ENCODE peak calls at places on chromosomes 2 and 18, in four cellular contexts. I is A549, H is K562, R is MM.1S. M is an unnamed sample.

GRCh38 chr2:37080231-37080630 is 3.9 kb downstream of the HEATR5B start:
- DNase-seq in I (no peak), H (no peak), R (no peak), M (no peak)

GRCh38 chr2:120539421-120539936 is 193.5 kb downstream of the INHBB start:
- DNase-seq in I (no peak), H (no peak), R (no peak), M (no peak)

GRCh38 chr2:235132641-235133040 is 180.8 kb downstream of the SH3BP4 start:
- DNase-seq in I (no peak), H (no peak), R (no peak), M (no peak)

GRCh38 chr2:3672861-3673670 is 15.1 kb downstream of the ALLC start:
- DNase-seq in I (no peak), H (no peak), R (no peak), M (no peak)

GRCh38 chr2:239717319-239717675 is 307.8 kb downstream of the NDUFA10 start:
- DNase-seq in I (no peak), H (no peak), R (no peak), M (no peak)

GRCh38 chr2:108485253-108485652 is 36.2 kb downstream of the GCC2 start:
- DNase-seq in I (no peak), H (no peak), R (no peak), M (no peak)

GRCh38 chr2:164840930-164841718 is 499 bp downstream of the COBLL1 start:
- DNase-seq in I (peak; percentile 60), H (peak; percentile 47), R (peak; percentile 88), M (peak; percentile 44)

GRCh38 chr2:85796549-85797262 is 42.9 kb downstream of the ATOH8 start:
- DNase-seq in I (no peak), H (no peak), R (no peak), M (no peak)

GRCh38 chr18:8427339-8427738 is 181.9 kb upstream of the RAB12 start:
- DNase-seq in I (no peak), H (no peak), R (no peak), M (no peak)

GRCh38 chr2:160790738-160791137 is 297.1 kb upstream of the RBMS1 start:
- DNase-seq in I (no peak), H (no peak), R (no peak), M (no peak)

GRCh38 chr2:121903037-121903689 is 147.7 kb downstream of the TSN start:
- DNase-seq in I (no peak), H (no peak), R (no peak), M (no peak)

GRCh38 chr2:217325810-217326209 is 465.9 kb upstream of the TNP1 start:
- DNase-seq in I (no peak), H (no peak), R (no peak), M (no peak)

GRCh38 chr2:203718087-203718486 is 11.6 kb downstream of the CD28 start:
- DNase-seq in I (no peak), H (peak; percentile 36), R (peak; percentile 94), M (no peak)

GRCh38 chr2:191020742-191021381 is 6.9 kb upstream of the STAT1 start:
- DNase-seq in I (peak; percentile 17), H (peak; percentile 37), R (peak; percentile 27), M (peak; percentile 53)

GRCh38 chr2:120761911-120762310 is 26.2 kb downstream of the GLI2 start:
- DNase-seq in I (no peak), H (no peak), R (no peak), M (no peak)

GRCh38 chr2:102147935-102148334 is 5.4 kb downstream of the IL1R1 start:
- DNase-seq in I (no peak), H (no peak), R (no peak), M (no peak)

GRCh38 chr18:66993492-66993891 is 389.6 kb upstream of the CDH19 start:
- DNase-seq in I (no peak), H (no peak), R (no peak), M (no peak)

GRCh38 chr18:63763831-63764600 is 11.2 kb upstream of the SERPINB7 start:
- DNase-seq in I (no peak), H (no peak), R (no peak), M (no peak)

GRCh38 chr2:144509001-144509545 is 10.8 kb downstream of the ZEB2 start:
- DNase-seq in I (no peak), H (no peak), R (no peak), M (no peak)

GRCh38 chr2:144508162-144508765 is 11.7 kb downstream of the ZEB2 start:
- DNase-seq in I (no peak), H (peak; percentile 76), R (no peak), M (no peak)

GRCh38 chr2:144505245-144505801 is 14.6 kb downstream of the ZEB2 start:
- DNase-seq in I (no peak), H (peak; percentile 84), R (no peak), M (no peak)

GRCh38 chr2:144509548-144510205 is 10.2 kb downstream of the ZEB2 start:
- DNase-seq in I (no peak), H (peak; percentile 41), R (no peak), M (no peak)

GRCh38 chr2:144507441-144508161 is 12.3 kb downstream of the ZEB2 start:
- DNase-seq in I (no peak), H (no peak), R (no peak), M (no peak)
- H3K4me2 ChIP-seq in I (no peak overlapping the region), H (peak overlapping the region; percentile 65), R (no peak overlapping the region), M (no peak overlapping the region)

DNA sequence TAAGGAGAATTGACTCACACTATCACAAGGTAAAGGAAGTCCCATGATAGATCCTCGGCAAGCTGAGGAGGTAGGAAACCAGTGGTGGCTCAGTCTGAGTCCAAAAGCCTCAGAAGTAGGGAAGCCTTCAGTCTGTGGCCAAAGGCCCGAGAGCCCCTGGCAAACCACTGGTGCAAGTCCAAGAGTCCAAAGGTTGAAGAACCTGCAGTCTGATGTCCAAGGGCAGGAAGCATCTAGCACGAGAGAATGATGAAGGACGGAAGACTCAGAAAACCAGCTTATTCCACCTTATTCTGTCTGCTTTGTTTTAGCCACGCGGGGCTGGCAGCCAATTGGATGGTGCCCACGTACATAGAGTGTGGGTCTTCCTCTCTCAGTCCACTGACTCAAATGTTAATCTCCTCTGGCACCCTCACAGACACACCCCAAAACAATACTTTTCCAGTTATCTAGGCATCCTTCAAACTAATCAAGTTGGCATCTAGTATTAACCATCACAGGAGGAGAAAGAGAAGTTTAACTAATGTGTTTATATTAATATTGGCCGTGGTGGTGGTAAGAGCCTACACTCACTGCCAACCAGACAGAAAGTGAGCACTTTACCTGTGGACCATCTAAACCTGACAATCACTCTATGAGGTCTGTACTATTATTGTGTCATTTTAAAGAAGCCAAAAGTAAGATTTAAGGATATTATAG is 8.1 kb upstream of the TRIB2 start:
- DNase-seq in I (no peak), H (no peak), R (no peak), M (no peak)
- H3K4me3 ChIP-seq in I (no peak overlapping the region), H (no peak overlapping the region), R (no peak overlapping the region), M (no peak overlapping the region)

GRCh38 chr2:182068811-182069210 is 83.2 kb downstream of the PPP1R1C start:
- DNase-seq in I (no peak), H (no peak), R (no peak), M (no peak)

GRCh38 chr2:182067393-182067792 is 81.7 kb downstream of the PPP1R1C start:
- DNase-seq in I (no peak), H (no peak), R (no peak), M (no peak)

GRCh38 chr2:182066439-182067061 is 80.9 kb downstream of the PPP1R1C start:
- DNase-seq in I (no peak), H (no peak), R (no peak), M (no peak)

GRCh38 chr2:182070736-182071135 is 85.1 kb downstream of the PPP1R1C start:
- DNase-seq in I (no peak), H (no peak), R (no peak), M (no peak)

DNA sequence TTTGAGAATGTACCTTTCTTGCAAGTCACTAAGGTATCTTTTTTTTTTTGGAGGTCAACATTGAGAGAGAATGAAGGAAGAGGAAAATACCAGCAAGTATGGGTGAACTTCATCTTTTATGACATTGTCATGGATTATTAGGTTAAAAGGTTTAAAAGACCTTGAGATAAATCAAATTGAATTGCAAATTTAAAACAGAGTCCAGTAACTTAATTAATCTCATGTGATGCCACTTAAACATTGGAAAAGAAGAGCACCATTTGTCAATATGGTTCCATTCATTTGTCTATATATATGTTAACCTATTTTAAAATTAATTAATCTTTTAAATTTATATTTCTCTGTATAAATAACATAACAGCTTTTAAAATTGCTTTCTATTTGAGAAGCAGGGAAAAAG is 83.8 kb downstream of the PPP1R1C start:
- DNase-seq in I (no peak), H (no peak), R (no peak), M (no peak)
- H3K27ac ChIP-seq in I (no peak overlapping the region), H (no peak overlapping the region), R (no peak overlapping the region), M (no peak overlapping the region)

GRCh38 chr2:134144081-134144596 is 109.7 kb upstream of the MGAT5 start:
- DNase-seq in I (no peak), H (no peak), R (no peak), M (no peak)

GRCh38 chr2:134142903-134143302 is 111.0 kb upstream of the MGAT5 start:
- DNase-seq in I (no peak), H (no peak), R (no peak), M (no peak)

GRCh38 chr2:134143568-134143967 is 110.3 kb upstream of the MGAT5 start:
- DNase-seq in I (no peak), H (no peak), R (no peak), M (no peak)

GRCh38 chr2:134141598-134142340 is 112.1 kb upstream of the MGAT5 start:
- DNase-seq in I (no peak), H (no peak), R (no peak), M (no peak)

DNA sequence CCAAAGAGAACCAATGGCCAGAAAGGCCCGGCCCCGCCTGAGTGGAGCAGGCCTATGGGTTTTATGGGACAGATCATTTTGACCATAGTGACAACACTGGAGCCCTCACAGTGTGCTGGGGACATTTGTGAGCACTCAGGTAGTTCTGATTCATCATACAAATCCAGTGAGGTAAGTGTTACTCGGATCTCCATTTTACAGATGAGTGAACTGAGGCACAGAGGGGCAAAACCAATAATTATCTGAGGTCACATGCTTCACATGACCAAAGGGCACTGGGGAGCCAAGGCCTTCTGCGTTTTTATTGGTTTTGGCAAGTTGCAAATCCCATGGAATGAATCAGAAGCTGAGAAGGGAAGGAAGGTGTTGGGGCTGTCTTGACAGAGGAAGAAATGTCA is 111.5 kb upstream of the MGAT5 start:
- DNase-seq in I (no peak), H (no peak), R (no peak), M (no peak)
- H3K4me2 ChIP-seq in I (peak overlapping the region; percentile 43), H (no peak overlapping the region), R (no peak overlapping the region), M (no peak overlapping the region)

M was measured in Karpas-422.